ENCODE peak calls at places on chromosomes 5 and 9, in nine cellular contexts. B, V, W, I, D, E, A, L and H are unnamed samples.

GRCh38 chr5:54628049-54628448 is 110.5 kb downstream of the SNX18 start:
- DNase-seq in B (no peak), E (no peak), L (no peak), V (no peak), I (no peak), A (no peak), D (no peak), W (no peak), H (peak; percentile 63)

GRCh38 chr9:92328225-92328624 is 2.5 kb downstream of the CENPP start:
- DNase-seq in E (no peak), A (peak; percentile 89), V (no peak), I (no peak), D (no peak), L (no peak), B (peak; percentile 70), W (no peak), H (no peak)

GRCh38 chr5:148998174-148998797 is 64.6 kb downstream of the SH3TC2 start:
- DNase-seq in A (peak; percentile 82), W (no peak), V (peak; percentile 13), B (peak; percentile 76), I (no peak), E (no peak), L (peak; percentile 54), D (no peak), H (no peak)

GRCh38 chr9:37582548-37583157 is 6.5 kb upstream of the FBXO10 start:
- DNase-seq in D (no peak), A (peak; percentile 93), L (no peak), W (no peak), V (no peak), E (no peak), B (peak; percentile 85), I (no peak), H (no peak)

GRCh38 chr5:54531536-54531935 is 14.0 kb downstream of the SNX18 start:
- DNase-seq in L (no peak), A (peak; percentile 49), E (peak; percentile 68), D (no peak), W (no peak), V (no peak), I (no peak), B (no peak), H (no peak)

GRCh38 chr9:37924538-37924937 is 20.6 kb upstream of the SLC25A51 start:
- DNase-seq in A (no peak), D (no peak), V (no peak), W (no peak), B (no peak), L (no peak), E (no peak), I (no peak), H (no peak)

GRCh38 chr9:119435066-119435465 is 65.8 kb upstream of the BRINP1 start:
- DNase-seq in A (no peak), I (no peak), D (no peak), E (no peak), L (no peak), V (no peak), B (no peak), W (no peak), H (no peak)

GRCh38 chr5:17206021-17206420 is 11.4 kb upstream of the BASP1 start:
- DNase-seq in W (no peak), I (no peak), D (no peak), E (no peak), A (no peak), L (no peak), B (no peak), V (no peak), H (no peak)

GRCh38 chr5:122311400-122311887 is 593 bp upstream of the SNCAIP start:
- DNase-seq in A (no peak), I (no peak), L (no peak), W (peak; percentile 22), V (peak; percentile 25), D (no peak), E (no peak), B (peak; percentile 8), H (no peak)

GRCh38 chr9:71762900-71763653 is 5.2 kb downstream of the CEMIP2 start:
- DNase-seq in W (no peak), I (no peak), V (no peak), L (peak; percentile 51), E (no peak), D (no peak), B (peak; percentile 42), A (peak; percentile 61), H (peak; percentile 66)

GRCh38 chr9:116355153-116355827 is 201.7 kb downstream of the PAPPA start:
- DNase-seq in B (peak; percentile 96), A (peak; percentile 58), L (no peak), W (peak; percentile 33), I (no peak), D (no peak), E (no peak), V (no peak), H (no peak)

GRCh38 chr5:153400931-153401330 is 89.5 kb upstream of the GRIA1 start:
- DNase-seq in B (no peak), E (no peak), D (no peak), A (no peak), W (no peak), I (no peak), L (no peak), V (no peak), H (no peak)

GRCh38 chr5:146751781-146752401 is 126.7 kb downstream of the PPP2R2B start:
- DNase-seq in B (no peak), I (no peak), L (no peak), A (no peak), V (no peak), W (no peak), E (no peak), D (no peak), H (no peak)

GRCh38 chr9:102253099-102253498 is 514.7 kb upstream of the GRIN3A start:
- DNase-seq in B (no peak), V (no peak), E (no peak), A (no peak), L (no peak), W (no peak), D (no peak), I (no peak), H (no peak)

GRCh38 chr9:20624201-20625002 is 2.1 kb upstream of the MLLT3 start:
- DNase-seq in W (peak; percentile 54), D (no peak), I (no peak), E (no peak), B (peak; percentile 87), V (peak; percentile 60), A (peak; percentile 89), L (peak; percentile 48), H (no peak)

GRCh38 chr9:29691758-29692407 is 2118.6 kb upstream of the C9orf72 start:
- DNase-seq in E (no peak), A (peak; percentile 75), W (no peak), B (peak; percentile 57), D (no peak), V (peak; percentile 29), L (no peak), I (no peak), H (no peak)

GRCh38 chr9:3277200-3277599 is 248.6 kb downstream of the RFX3 start:
- DNase-seq in W (no peak), E (no peak), L (no peak), A (no peak), V (no peak), B (no peak), D (no peak), I (no peak), H (no peak)

GRCh38 chr5:38379360-38379827 is 121.0 kb downstream of the EGFLAM start:
- DNase-seq in B (peak; percentile 19), D (no peak), L (no peak), A (peak; percentile 47), I (no peak), V (no peak), W (no peak), E (no peak), H (no peak)

GRCh38 chr5:170632985-170633234 is 129.1 kb downstream of the KCNIP1 start:
- DNase-seq in B (no peak), A (no peak), W (peak; percentile 68), I (no peak), E (peak; percentile 80), V (peak; percentile 88), L (no peak), D (peak; percentile 83), H (no peak)

GRCh38 chr5:152271420-152271819 is 133.7 kb downstream of the NMUR2 start:
- DNase-seq in V (no peak), A (peak; percentile 16), D (no peak), I (no peak), E (no peak), L (no peak), W (peak; percentile 30), B (no peak), H (no peak)
- TF ChIP-seq CTCF in V (peak; percentile 62), A (peak; percentile 20), D (peak; percentile 44), I (peak; percentile 41), E (peak; percentile 33), L (peak; percentile 65), W (peak; percentile 67), B (no peak), H (peak; percentile 64)

GRCh38 chr9:10855847-10856246 is 243.0 kb upstream of the PTPRD start:
- DNase-seq in V (no peak), W (no peak), L (no peak), I (no peak), A (peak; percentile 64), D (no peak), E (no peak), B (peak; percentile 23), H (no peak)
- TF ChIP-seq CTCF in V (peak; percentile 73), W (peak; percentile 11), L (peak; percentile 64), I (no peak), A (peak; percentile 70), D (no peak), E (no peak), B (peak; percentile 42), H (peak; percentile 37)

GRCh38 chr5:10607666-10608442 is 44.0 kb downstream of the ANKRD33B start:
- DNase-seq in B (peak; percentile 90), V (no peak), I (no peak), E (no peak), A (peak; percentile 90), D (peak; percentile 79), L (no peak), W (peak; percentile 57), H (no peak)
- TF ChIP-seq CTCF in B (peak; percentile 47), V (no peak), I (no peak), E (no peak), A (peak; percentile 59), D (no peak), L (no peak), W (peak; percentile 46), H (peak; percentile 32)

GRCh38 chr9:130042406-130042930 is 521 bp downstream of the FNBP1 start:
- DNase-seq in I (no peak), D (peak; percentile 74), V (no peak), A (no peak), B (no peak), L (no peak), E (peak; percentile 74), W (peak; percentile 43), H (no peak)

GRCh38 chr9:130045657-130046450 is 2.9 kb upstream of the FNBP1 start:
- DNase-seq in A (no peak), E (no peak), B (no peak), D (no peak), W (no peak), L (no peak), V (no peak), I (no peak), H (no peak)

GRCh38 chr9:130041648-130042405 is 1.2 kb downstream of the FNBP1 start:
- DNase-seq in V (peak; percentile 13), D (peak; percentile 69), B (peak; percentile 42), W (peak; percentile 21), A (no peak), L (no peak), I (no peak), E (peak; percentile 75), H (no peak)

GRCh38 chr9:130042931-130043653 is at the start of gene FNBP1:
- DNase-seq in A (peak; percentile 75), D (peak; percentile 89), E (peak; percentile 87), B (peak; percentile 82), I (peak; percentile 74), V (peak; percentile 74), L (peak; percentile 54), W (peak; percentile 88), H (no peak)

GRCh38 chr9:130043654-130044623 is 950 bp upstream of the FNBP1 start:
- DNase-seq in W (peak; percentile 47), L (no peak), A (peak; percentile 48), B (peak; percentile 83), V (no peak), I (no peak), E (peak; percentile 86), D (peak; percentile 86), H (no peak)
- TF ChIP-seq CTCF in W (peak; percentile 34), L (no peak), A (peak; percentile 20), B (no peak), V (no peak), I (no peak), E (no peak), D (peak; percentile 12), H (no peak)